ENCODE peak calls at places on chromosomes 11 and 22, in six cellular contexts. U, Z, H, C, F and E are unnamed samples.

GRCh38 chr11:61297741-61298140 is 2.6 kb upstream of the VWCE start:
- DNase-seq in U (peak), Z (peak), H (no peak), C (peak), F (no peak), E (peak)

GRCh38 chr11:10492084-10492483 is 37.0 kb downstream of the AMPD3 start:
- DNase-seq in U (no peak), Z (no peak), H (no peak), C (no peak), F (no peak), E (no peak)

GRCh38 chr11:133355095-133355494 is 177.2 kb downstream of the OPCML start:
- DNase-seq in U (no peak), Z (no peak), H (no peak), C (no peak), F (no peak), E (no peak)

GRCh38 chr11:100562102-100562501 is 125.0 kb upstream of the ARHGAP42 start:
- DNase-seq in U (peak), Z (peak), H (no peak), C (peak), F (no peak), E (peak)

GRCh38 chr11:14499178-14499559 is 442 bp downstream of the COPB1 start:
- DNase-seq in U (peak), Z (peak), H (peak), C (no peak), F (no peak), E (no peak)

GRCh38 chr11:132244871-132245557 is 874.6 kb downstream of the NTM start:
- DNase-seq in U (no peak), Z (no peak), H (no peak), C (no peak), F (no peak), E (no peak)

GRCh38 chr22:29167032-29167911 is 38.4 kb upstream of the EMID1 start:
- DNase-seq in U (no peak), Z (no peak), H (peak), C (no peak), F (no peak), E (no peak)

GRCh38 chr11:128845334-128845780 is 21.7 kb downstream of the KCNJ1 start:
- DNase-seq in U (no peak), Z (no peak), H (peak), C (no peak), F (no peak), E (no peak)

GRCh38 chr22:26561756-26562417 is 28.0 kb downstream of the TPST2 start:
- DNase-seq in U (no peak), Z (no peak), H (no peak), C (no peak), F (no peak), E (no peak)

DNA sequence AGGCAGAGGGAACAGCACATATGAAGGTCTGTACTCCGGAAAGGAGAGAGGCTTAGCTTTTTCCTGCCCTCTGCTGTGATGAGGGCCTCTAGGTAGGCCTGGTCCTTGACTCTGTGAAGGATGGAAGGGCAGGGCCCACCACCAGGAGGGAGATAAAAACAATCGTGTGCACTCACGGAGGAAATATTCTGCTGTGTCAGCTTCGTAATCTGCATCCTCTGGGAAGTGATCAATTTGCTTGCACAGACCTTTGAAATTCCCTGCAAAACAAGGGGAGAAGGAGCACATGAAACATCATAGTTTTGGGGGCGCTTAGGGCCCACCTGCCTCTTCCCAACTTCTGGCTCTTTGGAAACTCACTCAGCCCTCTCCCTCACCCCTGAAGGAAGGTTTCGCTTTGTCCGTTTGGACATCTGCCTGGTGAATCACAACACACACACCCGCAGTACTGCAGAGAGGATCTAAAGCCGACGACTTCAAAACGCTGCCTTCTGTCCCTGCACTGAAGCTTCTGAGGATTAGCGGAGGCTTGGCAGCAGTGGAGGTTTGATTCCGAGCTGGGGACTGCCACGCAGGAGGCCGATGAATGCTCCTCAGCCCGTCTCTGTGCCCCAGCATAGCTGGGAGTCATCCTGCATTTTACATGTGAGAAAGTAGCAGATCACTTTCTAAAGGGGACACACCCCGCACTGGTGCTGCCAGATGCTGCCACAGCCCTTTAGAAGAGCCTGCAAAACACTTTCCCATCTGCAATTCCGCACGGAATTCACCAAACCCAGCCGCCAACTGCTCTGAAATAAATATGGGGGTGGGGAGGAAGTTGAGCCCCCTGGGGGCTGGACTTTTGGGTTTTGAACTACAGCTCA is 58.6 kb upstream of the EIF3D start:
- DNase-seq in U (no peak), Z (peak), H (no peak), C (peak), F (no peak), E (peak)
- H3K4me3 ChIP-seq in U (no peak), Z (peak), H (no peak), C (peak), F (no peak), E (peak)

GRCh38 chr11:16613401-16614381 is 124.8 kb upstream of the C11orf58 start:
- DNase-seq in U (peak), Z (peak), H (peak), C (peak), F (peak), E (peak)

GRCh38 chr11:16612801-16613400 is 125.5 kb upstream of the C11orf58 start:
- DNase-seq in U (no peak), Z (no peak), H (no peak), C (no peak), F (no peak), E (no peak)

GRCh38 chr11:16611395-16612233 is 126.8 kb upstream of the C11orf58 start:
- DNase-seq in U (no peak), Z (no peak), H (no peak), C (no peak), F (no peak), E (no peak)

GRCh38 chr11:16610738-16611388 is 127.6 kb upstream of the C11orf58 start:
- DNase-seq in U (no peak), Z (no peak), H (no peak), C (no peak), F (no peak), E (no peak)

DNA sequence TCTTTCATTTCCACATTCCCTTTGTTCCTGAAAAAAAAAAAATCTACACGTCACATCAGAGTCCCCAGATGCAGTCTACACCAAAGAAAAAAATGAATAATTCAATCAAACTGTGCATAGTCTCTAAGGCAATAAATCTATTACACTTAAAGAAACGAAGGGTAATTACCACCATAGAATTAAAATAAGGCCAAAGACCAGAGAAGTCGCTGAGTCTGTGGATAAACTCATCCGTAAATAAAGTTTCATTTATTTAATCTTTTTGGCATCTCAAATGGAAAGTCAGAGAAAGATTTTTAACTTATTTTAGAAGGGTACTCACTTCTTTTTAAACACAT is 126.2 kb upstream of the C11orf58 start:
- DNase-seq in U (no peak), Z (no peak), H (no peak), C (no peak), F (no peak), E (no peak)
- H3K4me3 ChIP-seq in U (no peak), Z (no peak), H (no peak), C (no peak), F (no peak), E (no peak)

DNA sequence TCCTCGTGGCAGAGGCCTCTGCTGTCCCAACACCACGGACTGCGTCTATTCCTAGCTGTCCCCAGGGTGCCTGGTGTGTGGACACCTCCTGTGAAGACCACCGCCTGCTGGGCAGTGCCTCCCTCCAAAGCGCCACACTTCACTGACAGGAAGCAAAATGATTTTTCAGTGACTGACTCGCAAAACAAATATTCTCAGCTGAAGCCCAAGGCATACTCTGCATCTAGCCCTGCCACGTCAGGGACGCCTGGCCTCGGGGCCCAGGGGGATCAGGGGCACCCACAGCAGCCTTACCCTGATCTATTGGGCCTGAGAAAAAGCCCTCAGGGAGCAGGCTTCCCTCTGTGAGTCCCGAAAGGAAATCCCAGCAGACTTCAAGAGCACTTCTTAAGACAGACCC is 2.2 kb downstream of the BRD1 start:
- DNase-seq in U (no peak), Z (peak), H (no peak), C (no peak), F (no peak), E (no peak)
- H3K4me3 ChIP-seq in U (peak), Z (peak), H (peak), C (peak), F (peak), E (peak)

GRCh38 chr22:38490915-38491314 is 15.2 kb downstream of the DDX17 start:
- DNase-seq in U (no peak), Z (peak), H (no peak), C (no peak), F (no peak), E (peak)
- H3K4me3 ChIP-seq in U (no peak), Z (no peak), H (no peak), C (no peak), F (no peak), E (no peak)

GRCh38 chr11:27720277-27720830 is 20.1 kb upstream of the BDNF start:
- DNase-seq in U (no peak), Z (peak), H (no peak), C (no peak), F (no peak), E (no peak)

GRCh38 chr11:27718853-27719574 is 18.8 kb upstream of the BDNF start:
- DNase-seq in U (no peak), Z (peak), H (no peak), C (no peak), F (peak), E (no peak)

GRCh38 chr11:27717801-27718229 is 17.6 kb upstream of the BDNF start:
- DNase-seq in U (no peak), Z (peak), H (no peak), C (no peak), F (no peak), E (no peak)

GRCh38 chr11:27718346-27718852 is 18.1 kb upstream of the BDNF start:
- DNase-seq in U (no peak), Z (peak), H (no peak), C (peak), F (no peak), E (peak)

GRCh38 chr11:27719575-27719925 is 19.3 kb upstream of the BDNF start:
- DNase-seq in U (no peak), Z (no peak), H (no peak), C (no peak), F (no peak), E (no peak)
- H3K4me3 ChIP-seq in U (no peak), Z (peak), H (no peak), C (peak), F (peak), E (peak)

GRCh38 chr11:2927851-2928604 is 1.2 kb downstream of the PHLDA2 start:
- DNase-seq in U (no peak), Z (peak), H (no peak), C (no peak), F (peak), E (no peak)
- H3K4me3 ChIP-seq in U (peak), Z (peak), H (no peak), C (peak), F (peak), E (peak)